ENCODE peak calls at places on chromosomes 7 and 10, in nine cellular contexts. I is sigmoid colon, C is suprapubic skin, V is SK-N-SH, D is stomach, Y is HCT116, B is GM23338, P is Panc1, S is spleen. H is an unnamed sample.

GRCh38 chr7:1706721-1707613 is 36.9 kb downstream of the ELFN1 start:
- DNase-seq in I (no peak), C (peak), V (peak), D (peak), Y (no peak), B (no peak), P (no peak), S (peak), H (no peak)

GRCh38 chr10:107280293-107280692 is 115.8 kb upstream of the SORCS1 start:
- DNase-seq in I (no peak), C (no peak), V (no peak), D (no peak), Y (no peak), B (no peak), P (no peak), S (no peak), H (no peak)

GRCh38 chr7:4527988-4528641 is 154.0 kb upstream of the FOXK1 start:
- DNase-seq in I (no peak), C (no peak), V (no peak), D (no peak), Y (peak), B (no peak), P (no peak), S (no peak), H (no peak)

GRCh38 chr10:33193867-33194521 is 140.5 kb downstream of the NRP1 start:
- DNase-seq in I (no peak), C (peak), V (no peak), D (no peak), Y (no peak), B (no peak), P (no peak), S (no peak), H (peak)

GRCh38 chr10:128211953-128212727 is 85.9 kb upstream of the MKI67 start:
- DNase-seq in I (peak), C (peak), V (peak), D (peak), Y (peak), B (peak), P (no peak), S (peak), H (peak)

GRCh38 chr10:34018811-34019210 is 684.3 kb upstream of the NRP1 start:
- DNase-seq in I (no peak), C (no peak), V (no peak), D (no peak), Y (no peak), B (no peak), P (no peak), S (no peak), H (peak)

GRCh38 chr10:71191459-71192113 is 20.8 kb upstream of the UNC5B start:
- DNase-seq in I (no peak), C (no peak), V (peak), D (no peak), Y (no peak), B (peak), P (no peak), S (no peak), H (no peak)

GRCh38 chr10:74766501-74766900 is 59.9 kb upstream of the KAT6B start:
- DNase-seq in I (no peak), C (no peak), V (no peak), D (no peak), Y (no peak), B (no peak), P (no peak), S (no peak), H (no peak)

GRCh38 chr10:118958984-118959916 is 70.3 kb upstream of the NANOS1 start:
- DNase-seq in I (peak), C (peak), V (no peak), D (peak), Y (no peak), B (no peak), P (no peak), S (peak), H (peak)

GRCh38 chr10:128386816-128387604 is 260.8 kb upstream of the MKI67 start:
- DNase-seq in I (no peak), C (no peak), V (no peak), D (no peak), Y (no peak), B (no peak), P (no peak), S (no peak), H (no peak)

GRCh38 chr10:124249812-124250432 is 156.5 kb upstream of the CHST15 start:
- DNase-seq in I (no peak), C (peak), V (no peak), D (peak), Y (peak), B (peak), P (no peak), S (no peak), H (no peak)

GRCh38 chr7:155066417-155066950 is 3.6 kb upstream of the HTR5A start:
- DNase-seq in I (no peak), C (no peak), V (no peak), D (no peak), Y (no peak), B (peak), P (peak), S (no peak), H (no peak)

GRCh38 chr7:3922175-3922635 is 621.2 kb downstream of the SDK1 start:
- DNase-seq in I (no peak), C (no peak), V (peak), D (no peak), Y (peak), B (peak), P (peak), S (no peak), H (peak)

GRCh38 chr10:123175389-123176387 is 21.5 kb downstream of the BUB3 start:
- DNase-seq in I (peak), C (no peak), V (no peak), D (no peak), Y (no peak), B (no peak), P (no peak), S (no peak), H (no peak)

GRCh38 chr7:7563269-7563668 is 3.4 kb upstream of the MIOS start:
- DNase-seq in I (no peak), C (no peak), V (no peak), D (no peak), Y (no peak), B (no peak), P (no peak), S (no peak), H (peak)

GRCh38 chr7:91569702-91570457 is 305.6 kb downstream of the FZD1 start:
- DNase-seq in I (no peak), C (no peak), V (no peak), D (no peak), Y (no peak), B (peak), P (no peak), S (no peak), H (peak)

GRCh38 chr7:156005202-156005821 is 193.0 kb upstream of the SHH start:
- DNase-seq in I (no peak), C (peak), V (no peak), D (peak), Y (no peak), B (no peak), P (no peak), S (no peak), H (no peak)

GRCh38 chr10:34689053-34689452 is 126.0 kb downstream of the PARD3 start:
- DNase-seq in I (no peak), C (no peak), V (no peak), D (no peak), Y (no peak), B (no peak), P (no peak), S (no peak), H (no peak)

GRCh38 chr7:89757910-89758309 is 396.4 kb upstream of the STEAP1 start:
- DNase-seq in I (no peak), C (no peak), V (no peak), D (no peak), Y (no peak), B (no peak), P (no peak), S (no peak), H (no peak)

GRCh38 chr7:12475362-12476063 is 71.8 kb upstream of the VWDE start:
- DNase-seq in I (no peak), C (no peak), V (no peak), D (no peak), Y (peak), B (peak), P (no peak), S (no peak), H (no peak)

GRCh38 chr10:47354162-47354561 is 6.0 kb downstream of the RBP3 start:
- DNase-seq in I (no peak), C (peak), V (no peak), D (no peak), Y (no peak), B (no peak), P (no peak), S (no peak), H (no peak)

GRCh38 chr10:83166344-83166743 is 973.0 kb upstream of the GHITM start:
- DNase-seq in I (no peak), C (no peak), V (peak), D (no peak), Y (no peak), B (peak), P (no peak), S (no peak), H (no peak)

GRCh38 chr10:91054325-91054724 is 133.4 kb upstream of the ANKRD1 start:
- DNase-seq in I (no peak), C (no peak), V (no peak), D (no peak), Y (no peak), B (no peak), P (no peak), S (no peak), H (no peak)

GRCh38 chr7:156898938-156899337 is 6.0 kb upstream of the LMBR1 start:
- DNase-seq in I (no peak), C (no peak), V (no peak), D (no peak), Y (no peak), B (no peak), P (no peak), S (no peak), H (no peak)

GRCh38 chr7:2856388-2857169 is 12.5 kb upstream of the GNA12 start:
- DNase-seq in I (no peak), C (no peak), V (no peak), D (no peak), Y (no peak), B (peak), P (no peak), S (no peak), H (no peak)

GRCh38 chr7:19368540-19368939 is 223.3 kb upstream of the FERD3L start:
- DNase-seq in I (no peak), C (no peak), V (no peak), D (no peak), Y (no peak), B (peak), P (no peak), S (no peak), H (no peak)

GRCh38 chr7:127652333-127653248 is 597 bp downstream of the SND1 start:
- DNase-seq in I (no peak), C (no peak), V (no peak), D (no peak), Y (no peak), B (peak), P (no peak), S (no peak), H (no peak)

GRCh38 chr10:69362471-69362954 is 54.2 kb downstream of the TACR2 start:
- DNase-seq in I (no peak), C (no peak), V (peak), D (peak), Y (no peak), B (no peak), P (no peak), S (no peak), H (peak)

GRCh38 chr7:119935418-119936025 is 337.5 kb upstream of the KCND2 start:
- DNase-seq in I (no peak), C (no peak), V (peak), D (no peak), Y (peak), B (peak), P (peak), S (no peak), H (no peak)

GRCh38 chr7:114083714-114084113 is 164.9 kb upstream of the PPP1R3A start:
- DNase-seq in I (no peak), C (no peak), V (peak), D (no peak), Y (no peak), B (no peak), P (no peak), S (no peak), H (no peak)

GRCh38 chr7:77629797-77630196 is 66.5 kb upstream of the RSBN1L start:
- DNase-seq in I (no peak), C (no peak), V (no peak), D (no peak), Y (no peak), B (no peak), P (no peak), S (no peak), H (no peak)

GRCh38 chr10:3775671-3776551 is 9.1 kb downstream of the KLF6 start:
- DNase-seq in I (peak), C (no peak), V (no peak), D (no peak), Y (peak), B (peak), P (peak), S (peak), H (no peak)
- TF ChIP-seq CTCF in I (no peak), C (no peak), V (no peak), D (no peak), Y (no peak), B (no peak), P (no peak), S (no peak), H (no peak)

GRCh38 chr10:93567277-93568104 is 1.0 kb downstream of the FFAR4 start:
- DNase-seq in I (peak), C (no peak), V (no peak), D (no peak), Y (no peak), B (no peak), P (no peak), S (no peak), H (no peak)

GRCh38 chr10:93565421-93565820 is 1.0 kb upstream of the FFAR4 start:
- DNase-seq in I (peak), C (no peak), V (no peak), D (no peak), Y (no peak), B (no peak), P (no peak), S (no peak), H (no peak)

GRCh38 chr10:93570383-93570782 is 3.9 kb downstream of the FFAR4 start:
- DNase-seq in I (peak), C (no peak), V (no peak), D (no peak), Y (no peak), B (peak), P (no peak), S (no peak), H (no peak)

GRCh38 chr10:93568105-93568390 is 1.6 kb downstream of the FFAR4 start:
- DNase-seq in I (peak), C (no peak), V (peak), D (no peak), Y (no peak), B (peak), P (no peak), S (no peak), H (no peak)

GRCh38 chr10:93566435-93567276 is at the start of gene FFAR4:
- DNase-seq in I (peak), C (no peak), V (peak), D (peak), Y (no peak), B (peak), P (no peak), S (no peak), H (peak)
- TF ChIP-seq POLR2AphosphoS5 in I (no peak), C (no peak), V (no peak), D (no peak), Y (no peak), B (no peak), P (no peak), S (no peak), H (no peak)

DNA sequence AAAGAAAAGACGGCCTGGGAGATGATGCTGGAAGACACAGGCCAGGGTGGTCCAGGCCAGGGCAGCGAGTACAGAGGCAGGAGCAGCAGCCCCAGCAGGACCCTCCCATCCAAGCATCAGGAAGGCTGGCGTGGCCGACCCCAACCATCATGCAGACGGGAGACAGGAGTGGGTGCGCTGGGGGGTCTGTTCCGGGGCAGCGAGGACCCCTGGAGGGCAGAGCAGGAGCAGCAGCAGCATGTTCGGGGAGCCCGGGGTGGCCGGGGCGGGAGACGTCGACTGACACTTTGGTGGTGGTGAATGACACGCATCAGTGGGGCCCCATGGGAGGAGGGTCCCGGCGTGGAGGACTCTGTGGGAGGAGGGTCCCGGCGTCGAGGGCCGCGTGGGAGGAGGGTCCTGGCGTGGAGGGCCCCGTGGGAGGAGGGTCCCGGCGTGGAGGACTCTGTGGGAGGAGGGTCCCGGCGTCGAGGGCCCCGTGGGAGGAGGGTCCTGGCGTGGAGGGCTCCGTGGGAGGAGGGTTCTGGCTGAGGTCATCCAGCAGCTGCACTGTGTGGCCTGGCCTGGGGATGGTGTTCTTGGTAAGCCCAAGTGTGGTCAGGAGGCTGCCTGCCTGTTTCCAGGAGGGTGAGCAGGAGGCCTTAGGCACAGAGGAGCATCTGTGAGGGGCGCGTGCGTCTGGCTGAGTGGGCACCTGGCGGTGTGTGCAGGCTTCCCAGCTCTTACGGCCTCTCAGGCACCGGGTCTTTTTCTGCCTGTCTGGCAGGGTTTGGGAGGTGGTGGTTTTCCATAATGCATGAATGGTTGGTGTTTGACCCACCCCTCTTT is 38.9 kb downstream of the FAM20C start:
- DNase-seq in I (peak), C (no peak), V (peak), D (no peak), Y (no peak), B (peak), P (no peak), S (no peak), H (no peak)
- TF ChIP-seq CTCF in I (peak), C (no peak), V (peak), D (no peak), Y (no peak), B (peak), P (no peak), S (no peak), H (no peak)

DNA sequence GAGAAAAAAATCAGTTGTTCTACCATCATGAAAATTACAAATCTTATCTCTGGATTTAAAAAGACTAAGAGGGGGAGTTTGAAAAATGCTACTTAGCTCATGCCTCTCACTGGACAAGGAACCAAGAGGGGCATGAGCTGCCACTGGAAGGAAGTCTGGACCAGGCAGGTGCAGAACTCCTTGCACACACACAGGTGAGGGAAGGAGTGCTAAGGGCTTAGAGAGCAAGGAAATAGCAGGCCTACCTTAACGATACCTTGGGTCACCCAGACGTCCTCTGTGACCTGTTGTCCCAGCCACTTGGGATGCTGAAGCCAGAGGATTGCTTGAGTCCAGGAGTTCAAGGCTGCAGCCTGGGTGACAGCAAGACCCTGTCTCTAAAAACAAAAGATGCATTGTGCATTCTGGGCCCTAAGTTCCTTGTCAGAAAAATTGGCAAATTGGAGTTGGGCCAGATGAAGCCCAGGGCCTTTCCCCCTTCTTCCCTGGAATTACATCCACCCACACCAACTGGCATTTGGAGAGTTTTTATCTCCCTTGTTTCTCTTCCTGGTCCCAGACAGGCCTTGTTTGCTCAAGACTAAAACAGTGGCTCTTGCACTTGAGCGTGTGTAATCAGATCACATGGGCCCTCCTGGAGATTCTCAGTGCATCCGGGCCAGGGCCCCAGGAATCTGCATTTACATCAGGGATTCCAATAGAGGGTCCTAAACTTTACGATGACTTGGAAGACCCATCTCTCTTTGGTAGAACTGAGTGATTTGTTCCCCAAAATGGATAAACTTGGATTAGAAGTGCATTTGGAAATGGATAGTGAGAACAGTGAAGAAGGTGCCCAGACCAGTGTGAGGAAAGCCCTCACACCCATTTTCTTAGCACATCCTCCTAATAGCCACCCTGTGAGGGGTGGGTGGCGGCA is 3.0 kb downstream of the DDIT4 start:
- DNase-seq in I (no peak), C (no peak), V (no peak), D (peak), Y (peak), B (peak), P (no peak), S (no peak), H (no peak)
- TF ChIP-seq POLR2AphosphoS5 in I (no peak), C (no peak), V (no peak), D (no peak), Y (peak), B (peak), P (peak), S (no peak), H (peak)

DNA sequence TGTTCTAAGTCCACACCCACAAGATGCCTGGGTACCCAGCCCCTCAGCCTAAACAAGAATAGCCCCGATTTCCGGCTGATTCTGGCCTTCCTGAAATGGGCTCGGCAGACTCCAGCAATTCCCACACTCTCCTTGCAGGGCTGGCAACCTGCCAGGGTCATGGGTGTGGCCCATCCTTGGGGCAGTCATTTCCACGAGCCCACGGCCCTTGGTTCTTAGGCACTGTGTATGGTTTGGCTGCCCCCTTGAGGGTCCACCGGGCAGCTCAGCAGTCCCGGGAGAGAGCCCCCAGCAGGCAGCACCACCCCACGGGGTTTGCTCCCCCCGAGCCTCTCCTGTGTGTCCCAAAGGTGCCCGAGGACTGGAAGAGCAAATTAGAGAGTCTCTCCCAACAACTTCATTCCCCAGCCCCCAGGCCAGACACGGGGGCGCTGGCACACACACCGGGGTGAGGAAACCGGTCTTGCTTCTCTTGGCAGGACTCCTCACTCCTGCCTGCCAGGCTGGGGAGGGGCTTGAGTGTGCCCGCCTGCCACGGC is 142.2 kb downstream of the EMX2 start:
- DNase-seq in I (no peak), C (peak), V (peak), D (peak), Y (no peak), B (peak), P (no peak), S (no peak), H (no peak)
- TF ChIP-seq CTCF in I (no peak), C (peak), V (no peak), D (no peak), Y (peak), B (peak), P (no peak), S (peak), H (no peak)

GRCh38 chr10:77045046-77045445 is 592.6 kb downstream of the KCNMA1 start:
- DNase-seq in I (no peak), C (no peak), V (no peak), D (no peak), Y (no peak), B (no peak), P (no peak), S (no peak), H (no peak)
- TF ChIP-seq POLR2AphosphoS5 in I (no peak), C (no peak), V (no peak), D (no peak), Y (no peak), B (no peak), P (no peak), S (no peak), H (no peak)